ENCODE peak calls at places on chromosomes 13 and 19, in seven cellular contexts. X is mesendoderm, U is IMR-90, S is H1, N is neuronal stem cell, M is H9, W is mesenchymal stem cell. V is an unnamed sample.

GRCh38 chr13:69935043-69935442 is 172.6 kb upstream of the ATXN8OS start:
- DNase-seq in X (peak), U (no peak), S (no peak), N (no peak), M (no peak), W (peak), V (no peak)

GRCh38 chr13:113052971-113053370 is 52.6 kb upstream of the F7 start:
- DNase-seq in X (no peak), U (no peak), S (no peak), N (no peak), M (no peak), W (no peak), V (no peak)

GRCh38 chr13:113919761-113920160 is 54.1 kb downstream of the C13orf46 start:
- DNase-seq in X (no peak), U (no peak), S (no peak), N (no peak), M (peak), W (no peak), V (no peak)

GRCh38 chr13:44197791-44198770 is 175.5 kb upstream of the SERP2 start:
- DNase-seq in X (no peak), U (peak), S (no peak), N (no peak), M (no peak), W (peak), V (peak)

GRCh38 chr19:37954421-37954874 is 47.4 kb downstream of the SIPA1L3 start:
- DNase-seq in X (peak), U (no peak), S (no peak), N (no peak), M (no peak), W (no peak), V (no peak)

GRCh38 chr13:93945621-93946020 is 533.9 kb downstream of the DCT start:
- DNase-seq in X (no peak), U (no peak), S (no peak), N (no peak), M (no peak), W (no peak), V (no peak)

GRCh38 chr13:83839158-83839557 is 43.1 kb downstream of the SLITRK1 start:
- DNase-seq in X (peak), U (no peak), S (no peak), N (no peak), M (no peak), W (no peak), V (no peak)

GRCh38 chr19:36140289-36141038 is 598 bp downstream of the CAPNS1 start:
- DNase-seq in X (peak), U (peak), S (no peak), N (peak), M (peak), W (peak), V (peak)

GRCh38 chr13:86563308-86563707 is 764.1 kb upstream of the SLITRK6 start:
- DNase-seq in X (no peak), U (peak), S (no peak), N (no peak), M (no peak), W (peak), V (no peak)

GRCh38 chr13:33953203-33953602 is 135.3 kb downstream of the RFC3 start:
- DNase-seq in X (no peak), U (peak), S (no peak), N (no peak), M (no peak), W (no peak), V (no peak)

DNA sequence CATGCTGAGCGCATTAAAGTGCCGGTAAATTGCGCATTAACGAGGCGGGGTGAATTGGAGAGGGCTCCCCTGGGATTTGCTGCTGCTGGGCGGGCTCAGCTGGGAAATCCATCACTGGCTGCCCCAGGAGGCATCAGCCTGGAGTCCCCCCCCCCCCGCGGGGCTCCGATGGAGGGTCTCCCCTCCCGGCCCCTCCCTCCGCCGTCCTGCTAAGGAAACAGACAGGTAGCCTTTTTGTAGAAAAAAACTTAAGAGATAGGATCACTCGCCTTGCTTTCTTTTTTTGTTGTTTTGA is 6.8 kb downstream of the TLE6 start:
- DNase-seq in X (no peak), U (no peak), S (no peak), N (peak), M (no peak), W (no peak), V (no peak)
- H2BK120ac ChIP-seq in X (no peak), U (no peak), S (no peak), N (no peak), M (no peak), W (no peak), V (no peak)

GRCh38 chr19:52258426-52258825 is 11.0 kb upstream of the ZNF766 start:
- DNase-seq in X (no peak), U (peak), S (no peak), N (no peak), M (no peak), W (no peak), V (no peak)
- H2BK120ac ChIP-seq in X (no peak), U (no peak), S (no peak), N (no peak), M (no peak), W (no peak), V (no peak)

DNA sequence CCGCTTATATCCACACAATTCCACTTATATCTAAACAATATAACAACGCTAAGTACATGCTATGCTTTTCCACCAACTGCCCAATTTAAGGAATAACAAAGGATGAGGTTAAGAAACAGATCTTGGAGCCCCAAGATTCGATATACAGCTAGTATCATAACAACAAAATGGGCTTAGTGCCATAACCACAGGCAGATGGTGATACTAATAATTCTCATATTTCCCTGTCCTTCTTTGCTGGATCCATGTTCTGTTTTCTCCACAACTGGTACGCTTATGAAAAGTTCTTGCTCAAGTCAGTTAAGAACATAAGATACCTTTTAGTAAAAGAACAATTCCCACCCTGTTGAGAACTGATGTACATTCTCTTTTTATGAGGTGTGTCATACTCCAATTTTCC is 33.9 kb downstream of the CAB39L start:
- DNase-seq in X (no peak), U (no peak), S (no peak), N (no peak), M (no peak), W (no peak), V (no peak)
- H2BK120ac ChIP-seq in X (no peak), U (no peak), S (no peak), N (no peak), M (no peak), W (no peak), V (no peak)

GRCh38 chr13:47875206-47875605 is 125.9 kb downstream of the SUCLA2 start:
- DNase-seq in X (no peak), U (no peak), S (no peak), N (no peak), M (no peak), W (no peak), V (no peak)
- H2BK120ac ChIP-seq in X (no peak), U (no peak), S (no peak), N (no peak), M (no peak), W (no peak), V (no peak)

DNA sequence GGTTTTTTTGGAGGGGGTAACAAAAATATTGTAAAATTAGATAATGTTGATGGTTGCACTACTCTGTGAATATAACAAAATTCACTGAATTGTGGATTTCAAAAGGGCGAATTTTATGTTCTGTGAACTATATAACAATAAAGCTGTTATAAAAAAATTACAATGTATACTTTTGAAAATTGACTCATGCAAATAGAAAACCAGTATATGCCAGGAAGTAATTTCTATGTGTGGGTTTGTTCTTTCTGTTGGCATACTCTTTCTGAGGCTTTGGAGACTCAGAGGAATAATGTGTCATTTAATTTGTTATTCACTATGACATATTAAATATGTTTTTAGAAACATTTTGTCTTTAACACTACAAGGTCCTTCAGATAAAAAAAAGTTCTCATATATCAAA is 310.1 kb downstream of the GPC5 start:
- DNase-seq in X (no peak), U (no peak), S (no peak), N (no peak), M (no peak), W (no peak), V (no peak)
- H2BK120ac ChIP-seq in X (no peak), U (no peak), S (no peak), N (no peak), M (no peak), W (no peak), V (no peak)

DNA sequence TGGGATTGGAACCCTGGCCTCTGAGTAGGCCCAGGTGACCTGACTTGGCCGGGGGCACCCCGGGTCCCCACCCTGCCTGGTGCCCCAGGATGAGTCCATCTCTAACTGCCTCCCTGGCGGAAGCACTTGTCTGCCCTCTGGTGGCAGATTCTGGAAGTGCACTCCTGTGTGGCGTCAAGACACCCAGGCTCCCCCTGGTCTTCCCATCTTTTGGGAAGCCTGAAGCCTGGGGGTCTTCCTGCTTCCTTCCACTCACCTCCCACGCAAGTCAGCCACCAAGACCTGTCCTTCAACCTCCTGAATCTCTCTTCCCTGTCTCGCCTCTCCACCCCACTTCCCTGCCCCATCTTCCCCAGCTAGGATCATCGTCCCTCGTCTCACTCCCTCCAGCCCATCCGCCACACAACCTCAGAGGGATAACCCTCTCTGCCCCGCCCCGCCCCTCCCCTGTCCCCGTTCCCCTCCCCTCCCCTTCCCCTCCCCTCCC is 7.4 kb downstream of the RABAC1 start:
- DNase-seq in X (peak), U (peak), S (peak), N (peak), M (peak), W (peak), V (peak)
- H2BK120ac ChIP-seq in X (no peak), U (no peak), S (no peak), N (no peak), M (no peak), W (no peak), V (no peak)

GRCh38 chr19:13707901-13708300 is 56.4 kb upstream of the MRI1 start:
- DNase-seq in X (no peak), U (no peak), S (no peak), N (no peak), M (no peak), W (no peak), V (no peak)

GRCh38 chr19:13718733-13719132 is 45.6 kb upstream of the MRI1 start:
- DNase-seq in X (peak), U (peak), S (peak), N (peak), M (peak), W (no peak), V (peak)

GRCh38 chr19:13717194-13717643 is 47.1 kb upstream of the MRI1 start:
- DNase-seq in X (no peak), U (peak), S (no peak), N (no peak), M (no peak), W (no peak), V (no peak)

DNA sequence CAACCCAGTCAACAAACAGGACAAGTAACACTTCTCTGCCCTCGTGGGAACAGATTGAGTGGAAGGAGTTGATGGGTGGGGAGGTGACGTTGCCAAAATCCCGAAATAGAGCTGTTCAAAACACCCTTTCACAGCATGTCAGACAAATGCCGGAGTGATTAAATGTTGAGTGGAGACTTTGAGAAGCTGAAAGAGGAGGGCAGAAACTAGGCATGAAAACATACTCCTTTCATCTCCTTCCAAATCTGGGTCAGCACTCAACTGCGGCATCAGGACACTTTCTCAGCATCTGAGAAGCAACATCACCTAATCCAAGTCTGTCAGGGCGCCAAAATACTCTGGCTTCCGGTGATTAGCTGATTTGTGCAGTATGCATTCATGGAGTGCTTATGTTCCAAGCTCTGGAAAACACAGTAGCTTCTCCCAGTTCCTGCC is 51.5 kb upstream of the MRI1 start:
- DNase-seq in X (no peak), U (no peak), S (no peak), N (no peak), M (no peak), W (no peak), V (no peak)
- H2BK120ac ChIP-seq in X (no peak), U (no peak), S (no peak), N (no peak), M (no peak), W (no peak), V (no peak)

V was measured in trophoblast cell.